ENCODE peak calls at places on chromosomes 2 and 18, in nine cellular contexts. S is nephron progenitor cell, M is neural crest cell, E is stomach, I is EL, P is NCI-H1105, Z is upper lobe of right lung, C is GM23248, J is neuronal stem cell. H is an unnamed sample.

GRCh38 chr2:113282747-113283533 is 4.2 kb upstream of the PAX8 start:
- DNase-seq in S (peak), M (no peak), E (peak), I (peak), P (peak), Z (peak), C (peak), J (no peak), H (no peak)

GRCh38 chr18:5993938-5994337 is 98.6 kb upstream of the TMEM200C start:
- DNase-seq in S (no peak), M (no peak), E (no peak), I (no peak), P (no peak), Z (no peak), C (no peak), J (no peak), H (no peak)

GRCh38 chr2:179322289-179322688 is 57.7 kb upstream of the SESTD1 start:
- DNase-seq in S (no peak), M (no peak), E (no peak), I (no peak), P (no peak), Z (no peak), C (no peak), J (no peak), H (no peak)

GRCh38 chr18:65257157-65257556 is 493.7 kb upstream of the CDH7 start:
- DNase-seq in S (no peak), M (no peak), E (no peak), I (no peak), P (no peak), Z (no peak), C (no peak), J (no peak), H (no peak)

GRCh38 chr2:111617804-111618576 is 266.0 kb downstream of the ANAPC1 start:
- DNase-seq in S (no peak), M (no peak), E (no peak), I (peak), P (no peak), Z (no peak), C (peak), J (no peak), H (no peak)

GRCh38 chr18:26089247-26090129 is 925 bp downstream of the SS18 start:
- DNase-seq in S (peak), M (no peak), E (no peak), I (peak), P (peak), Z (no peak), C (peak), J (peak), H (no peak)

GRCh38 chr18:64073956-64074355 is 74.9 kb downstream of the LINC00305 start:
- DNase-seq in S (no peak), M (no peak), E (no peak), I (no peak), P (no peak), Z (no peak), C (no peak), J (no peak), H (no peak)

GRCh38 chr18:57221084-57221483 is 74.2 kb downstream of the BOD1L2 start:
- DNase-seq in S (no peak), M (no peak), E (no peak), I (no peak), P (no peak), Z (no peak), C (no peak), J (no peak), H (no peak)

GRCh38 chr2:222052934-222053367 is 245.8 kb downstream of the PAX3 start:
- DNase-seq in S (peak), M (no peak), E (no peak), I (no peak), P (no peak), Z (no peak), C (no peak), J (peak), H (no peak)

GRCh38 chr2:238240761-238241711 is 1.2 kb upstream of the HES6 start:
- DNase-seq in S (peak), M (peak), E (peak), I (peak), P (peak), Z (peak), C (peak), J (peak), H (peak)

GRCh38 chr2:53753036-53753435 is 14.6 kb upstream of the CHAC2 start:
- DNase-seq in S (no peak), M (no peak), E (no peak), I (no peak), P (no peak), Z (no peak), C (no peak), J (no peak), H (no peak)

GRCh38 chr18:69222089-69222488 is 178.6 kb upstream of the DOK6 start:
- DNase-seq in S (no peak), M (no peak), E (no peak), I (no peak), P (no peak), Z (no peak), C (no peak), J (no peak), H (no peak)

GRCh38 chr2:70698847-70699246 is 69.2 kb downstream of the ADD2 start:
- DNase-seq in S (no peak), M (no peak), E (no peak), I (no peak), P (no peak), Z (no peak), C (no peak), J (no peak), H (no peak)

GRCh38 chr18:40109251-40110049 is 1845.6 kb upstream of the PIK3C3 start:
- DNase-seq in S (no peak), M (no peak), E (no peak), I (no peak), P (no peak), Z (no peak), C (no peak), J (no peak), H (no peak)

GRCh38 chr2:240530181-240530580 is 27.6 kb downstream of the ANKMY1 start:
- DNase-seq in S (no peak), M (no peak), E (no peak), I (no peak), P (no peak), Z (no peak), C (no peak), J (no peak), H (no peak)

GRCh38 chr18:8121091-8121490 is 488.1 kb upstream of the RAB12 start:
- DNase-seq in S (no peak), M (no peak), E (no peak), I (no peak), P (no peak), Z (no peak), C (peak), J (no peak), H (no peak)